ENCODE peak calls at places on chromosomes 5 and 9, in ten cellular contexts. H is HuH-7.5; P is HTR-8/SVneo; X is fibroblast of gingiva; B is memory B cell; O is fibroblast of lung; Q is KBM-7; S is NAMALWA; E is T-helper 1 cell; I is stimulated activated CD8-positive, alpha-beta memory T cell treated with anti-CD3 and anti-CD28 coated beads, Interleukin-15, amount 100 ng/mL, for 1 hour. W is an unnamed sample.
A peak's percentile ranks its signal among the peaks of the same experiment; 100 is the strongest.

GRCh38 chr9:7147136-7148090 is 389.6 kb downstream of the KDM4C start:
- DNase-seq in H (no peak), P (no peak), X (no peak), B (no peak), O (no peak), Q (no peak), S (no peak), E (no peak), I (no peak), W (no peak)

GRCh38 chr9:131366745-131367401 is 27.0 kb upstream of the PRRC2B start:
- DNase-seq in H (peak; percentile 31), P (peak; percentile 71), X (peak; percentile 53), B (no peak), O (peak; percentile 83), Q (no peak), S (peak; percentile 43), E (no peak), I (no peak), W (peak; percentile 38)

GRCh38 chr5:145237843-145238242 is 597.3 kb downstream of the PRELID2 start:
- DNase-seq in H (peak; percentile 3), P (peak; percentile 10), X (no peak), B (no peak), O (peak; percentile 38), Q (peak; percentile 68), S (peak; percentile 76), E (no peak), I (no peak), W (peak; percentile 53)

GRCh38 chr5:81450940-81451339 is 57.0 kb upstream of the ACOT12 start:
- DNase-seq in H (peak; percentile 31), P (no peak), X (peak; percentile 22), B (no peak), O (peak; percentile 48), Q (no peak), S (no peak), E (no peak), I (no peak), W (no peak)

GRCh38 chr5:80964491-80964890 is 4.3 kb downstream of the RASGRF2 start:
- DNase-seq in H (no peak), P (no peak), X (no peak), B (no peak), O (peak; percentile 31), Q (no peak), S (no peak), E (no peak), I (no peak), W (no peak)

GRCh38 chr5:119218830-119219782 is 136.7 kb upstream of the TNFAIP8 start:
- DNase-seq in H (no peak), P (no peak), X (peak; percentile 3), B (no peak), O (peak; percentile 10), Q (no peak), S (no peak), E (no peak), I (no peak), W (no peak)

GRCh38 chr5:7916171-7916804 is 47.3 kb downstream of the MTRR start:
- DNase-seq in H (no peak), P (no peak), X (peak; percentile 84), B (no peak), O (peak; percentile 19), Q (no peak), S (no peak), E (no peak), I (no peak), W (no peak)

GRCh38 chr9:136434580-136435169 is 5.0 kb downstream of the INPP5E start:
- DNase-seq in H (no peak), P (no peak), X (no peak), B (no peak), O (no peak), Q (no peak), S (no peak), E (no peak), I (no peak), W (no peak)

GRCh38 chr9:6247266-6247665 is 31.7 kb downstream of the IL33 start:
- DNase-seq in H (no peak), P (no peak), X (peak; percentile 22), B (no peak), O (peak; percentile 18), Q (no peak), S (no peak), E (no peak), I (no peak), W (no peak)

GRCh38 chr5:139634541-139634940 is 13.6 kb upstream of the CXXC5 start:
- DNase-seq in H (no peak), P (no peak), X (no peak), B (no peak), O (no peak), Q (no peak), S (no peak), E (no peak), I (no peak), W (no peak)

GRCh38 chr5:149962040-149962439 is 1.5 kb downstream of the SLC26A2 start:
- DNase-seq in H (peak; percentile 41), P (peak; percentile 65), X (peak; percentile 52), B (no peak), O (peak; percentile 52), Q (peak; percentile 57), S (peak; percentile 48), E (no peak), I (no peak), W (peak; percentile 53)

GRCh38 chr9:107484117-107484723 is 5.3 kb downstream of the KLF4 start:
- DNase-seq in H (peak; percentile 67), P (no peak), X (peak; percentile 82), B (no peak), O (peak; percentile 64), Q (peak; percentile 58), S (peak; percentile 58), E (no peak), I (no peak), W (peak; percentile 71)

GRCh38 chr9:117796681-117797080 is 92.5 kb downstream of the TLR4 start:
- DNase-seq in H (no peak), P (no peak), X (peak; percentile 55), B (no peak), O (peak; percentile 47), Q (no peak), S (no peak), E (no peak), I (no peak), W (peak; percentile 15)

GRCh38 chr9:87834357-87834756 is 48.3 kb upstream of the SPATA31E1 start:
- DNase-seq in H (no peak), P (no peak), X (no peak), B (no peak), O (no peak), Q (no peak), S (peak; percentile 9), E (no peak), I (no peak), W (no peak)

GRCh38 chr5:135269224-135269623 is 129.8 kb downstream of the MACROH2A1 start:
- DNase-seq in H (no peak), P (no peak), X (no peak), B (no peak), O (peak; percentile 46), Q (no peak), S (no peak), E (no peak), I (no peak), W (peak; percentile 12)

GRCh38 chr5:138770977-138771376 is 17.8 kb downstream of the CTNNA1 start:
- DNase-seq in H (no peak), P (no peak), X (no peak), B (no peak), O (no peak), Q (no peak), S (no peak), E (no peak), I (no peak), W (no peak)

GRCh38 chr9:95821999-95822398 is 53.5 kb upstream of the ERCC6L2 start:
- DNase-seq in H (no peak), P (no peak), X (no peak), B (no peak), O (no peak), Q (no peak), S (no peak), E (no peak), I (no peak), W (no peak)

GRCh38 chr5:150122158-150122510 is 33.5 kb downstream of the PDGFRB start:
- DNase-seq in H (peak; percentile 64), P (no peak), X (no peak), B (no peak), O (no peak), Q (peak; percentile 47), S (peak; percentile 67), E (no peak), I (no peak), W (no peak)

GRCh38 chr9:121706149-121706548 is 54.7 kb downstream of the DAB2IP start:
- DNase-seq in H (no peak), P (no peak), X (no peak), B (no peak), O (no peak), Q (no peak), S (no peak), E (no peak), I (no peak), W (no peak)

GRCh38 chr9:125649826-125650225 is 57.2 kb downstream of the MAPKAP1 start:
- DNase-seq in H (no peak), P (no peak), X (no peak), B (no peak), O (no peak), Q (no peak), S (no peak), E (no peak), I (no peak), W (no peak)

GRCh38 chr9:37909326-37909725 is 5.4 kb upstream of the SLC25A51 start:
- DNase-seq in H (no peak), P (no peak), X (no peak), B (no peak), O (no peak), Q (no peak), S (no peak), E (no peak), I (no peak), W (no peak)

GRCh38 chr5:107676702-107677101 is 6.0 kb upstream of the EFNA5 start:
- DNase-seq in H (no peak), P (no peak), X (no peak), B (no peak), O (peak; percentile 56), Q (no peak), S (no peak), E (no peak), I (no peak), W (peak; percentile 29)

GRCh38 chr9:4921449-4921848 is 63.6 kb upstream of the JAK2 start:
- DNase-seq in H (no peak), P (no peak), X (no peak), B (no peak), O (no peak), Q (no peak), S (no peak), E (no peak), I (no peak), W (no peak)

GRCh38 chr9:99353408-99353807 is 131.3 kb downstream of the SEC61B start:
- DNase-seq in H (no peak), P (no peak), X (peak; percentile 100), B (no peak), O (peak; percentile 83), Q (no peak), S (no peak), E (no peak), I (no peak), W (peak; percentile 90)

GRCh38 chr9:117704597-117704996 is 394 bp downstream of the TLR4 start:
- DNase-seq in H (no peak), P (no peak), X (no peak), B (no peak), O (no peak), Q (no peak), S (no peak), E (no peak), I (no peak), W (no peak)

GRCh38 chr5:141250576-141250975 is 5.4 kb downstream of the PCDHB15 start:
- DNase-seq in H (no peak), P (no peak), X (no peak), B (no peak), O (no peak), Q (no peak), S (peak; percentile 60), E (no peak), I (no peak), W (no peak)

GRCh38 chr5:90506221-90506620 is 23.2 kb downstream of the LYSMD3 start:
- DNase-seq in H (no peak), P (no peak), X (no peak), B (no peak), O (peak; percentile 67), Q (no peak), S (no peak), E (no peak), I (no peak), W (no peak)

GRCh38 chr5:135033026-135033861 is 784 bp downstream of the PITX1 start:
- DNase-seq in H (peak; percentile 66), P (no peak), X (peak; percentile 12), B (no peak), O (peak; percentile 19), Q (peak; percentile 57), S (peak; percentile 52), E (no peak), I (no peak), W (no peak)